ENCODE peak calls at places on chromosomes 6 and 20, in eight cellular contexts. A is foreskin fibroblast; K is HS-27A; P is cardiac muscle cell; X is H9; D is NCI-H1417; Z is iPS-NIHi11; F is activated CD8-positive, alpha-beta T cell treated with anti-CD3 and anti-CD28 coated beads, Interleukin-2, amount 10 ng/mL, durations not matched to agents 7 days and 5 days. O is an unnamed sample.

GRCh38 chr6:10531513-10531912 is 10.4 kb downstream of the GCNT2 start:
- DNase-seq in A (no peak), P (no peak), K (no peak), D (no peak), X (no peak), F (no peak), Z (no peak), O (no peak)

GRCh38 chr20:50085146-50085480 is 27.8 kb downstream of the UBE2V1 start:
- DNase-seq in F (no peak), X (no peak), Z (no peak), K (no peak), P (no peak), D (no peak), A (no peak), O (no peak)

GRCh38 chr6:159973951-159974350 is 5.1 kb downstream of the IGF2R start:
- DNase-seq in Z (no peak), F (no peak), K (no peak), P (peak), X (no peak), A (peak), D (no peak), O (no peak)

GRCh38 chr6:53869964-53870363 is 75.2 kb downstream of the LRRC1 start:
- DNase-seq in X (no peak), D (no peak), P (no peak), Z (no peak), F (no peak), K (no peak), A (no peak), O (no peak)

GRCh38 chr6:142306736-142307135 is 4.9 kb downstream of the ADGRG6 start:
- DNase-seq in Z (no peak), P (no peak), K (no peak), X (no peak), A (no peak), D (no peak), F (no peak), O (no peak)

GRCh38 chr6:128482642-128483041 is 37.8 kb downstream of the PTPRK start:
- DNase-seq in A (no peak), P (no peak), K (no peak), F (no peak), Z (no peak), D (no peak), X (no peak), O (no peak)

GRCh38 chr6:168525114-168525513 is 84.1 kb downstream of the SMOC2 start:
- DNase-seq in X (no peak), F (no peak), D (no peak), Z (no peak), P (no peak), K (no peak), A (no peak), O (no peak)

GRCh38 chr6:170038251-170038650 is 252.6 kb downstream of the DLL1 start:
- DNase-seq in Z (no peak), P (no peak), K (no peak), F (no peak), A (no peak), X (peak), D (no peak), O (no peak)

GRCh38 chr20:8661229-8662023 is 407.5 kb upstream of the PLCB4 start:
- DNase-seq in X (no peak), F (no peak), A (no peak), D (no peak), K (no peak), P (no peak), Z (no peak), O (no peak)

GRCh38 chr6:111957623-111958315 is 84.5 kb upstream of the FYN start:
- DNase-seq in A (no peak), X (peak), K (no peak), F (no peak), Z (peak), P (no peak), D (peak), O (no peak)

GRCh38 chr20:49448917-49449316 is 33.6 kb downstream of the KCNB1 start:
- DNase-seq in X (peak), D (no peak), Z (peak), K (no peak), A (no peak), P (no peak), F (no peak), O (no peak)

GRCh38 chr20:665276-665675 is 10.3 kb downstream of the SCRT2 start:
- DNase-seq in D (no peak), X (no peak), F (no peak), A (no peak), K (no peak), P (no peak), Z (no peak), O (no peak)

GRCh38 chr6:114421219-114421618 is 78.4 kb upstream of the HS3ST5 start:
- DNase-seq in D (no peak), K (no peak), Z (peak), P (no peak), X (peak), F (no peak), A (no peak), O (no peak)

GRCh38 chr6:37381579-37381978 is 27.8 kb downstream of the RNF8 start:
- DNase-seq in A (peak), P (peak), K (peak), D (peak), F (peak), Z (peak), X (peak), O (peak)

GRCh38 chr6:18997375-18997826 is 610.3 kb downstream of the RNF144B start:
- DNase-seq in X (peak), P (peak), D (no peak), K (no peak), F (no peak), Z (peak), A (no peak), O (no peak)

GRCh38 chr6:25816252-25816651 is 15.6 kb downstream of the SLC17A1 start:
- DNase-seq in Z (no peak), A (no peak), X (no peak), P (no peak), D (no peak), F (no peak), K (no peak), O (no peak)

GRCh38 chr6:37020426-37021211 is 15.2 kb downstream of the FGD2 start:
- DNase-seq in F (no peak), K (no peak), D (peak), X (peak), A (no peak), P (no peak), Z (no peak), O (peak)

GRCh38 chr6:79543411-79543810 is 6.2 kb upstream of the LCA5 start:
- DNase-seq in F (no peak), D (no peak), X (no peak), A (no peak), Z (no peak), P (no peak), K (no peak), O (no peak)

GRCh38 chr6:143232849-143233248 is 172.2 kb downstream of the AIG1 start:
- DNase-seq in K (no peak), F (peak), Z (peak), D (peak), P (peak), A (no peak), X (peak), O (no peak)

GRCh38 chr20:62408055-62408454 is 970 bp upstream of the CABLES2 start:
- DNase-seq in F (no peak), Z (no peak), D (no peak), X (no peak), A (no peak), K (no peak), P (no peak), O (no peak)

GRCh38 chr20:57657537-57658446 is 37.6 kb upstream of the ZBP1 start:
- DNase-seq in X (peak), K (no peak), A (no peak), P (no peak), F (peak), D (peak), Z (peak), O (peak)

GRCh38 chr6:144447487-144447886 is 162.4 kb downstream of the UTRN start:
- DNase-seq in Z (no peak), P (peak), D (no peak), F (no peak), X (no peak), A (peak), K (no peak), O (no peak)

GRCh38 chr6:71510057-71510713 is 221.6 kb downstream of the OGFRL1 start:
- DNase-seq in D (peak), Z (peak), F (peak), P (peak), X (peak), K (peak), A (peak), O (peak)

GRCh38 chr6:121886223-121886830 is 450.9 kb downstream of the GJA1 start:
- DNase-seq in F (no peak), D (no peak), P (peak), Z (no peak), K (no peak), X (no peak), A (peak), O (no peak)

GRCh38 chr6:107982511-107982910 is 24.5 kb upstream of the SEC63 start:
- DNase-seq in D (peak), K (no peak), F (no peak), Z (no peak), P (no peak), A (no peak), X (no peak), O (no peak)